ENCODE peak calls at places on chromosomes 13 and 19, in ten cellular contexts. X is tibial nerve, K is fibroblast of lung, C is aorta, U is PC-3, A is heart right ventricle, B is ascending aorta, Y is A549, E is neuronal stem cell, P is uterus. S is an unnamed sample.

GRCh38 chr13:109684836-109685602 is 101.4 kb downstream of the IRS2 start:
- DNase-seq in X (no peak), K (peak), C (no peak), U (peak), A (peak), B (no peak), Y (no peak), E (no peak), P (no peak), S (no peak)

GRCh38 chr19:55014714-55015113 is 23.4 kb downstream of the GP6 start:
- DNase-seq in X (no peak), K (no peak), C (no peak), U (peak), A (peak), B (no peak), Y (no peak), E (no peak), P (no peak), S (no peak)

GRCh38 chr19:42048992-42049391 is 21.0 kb downstream of the GRIK5 start:
- DNase-seq in X (no peak), K (no peak), C (no peak), U (peak), A (no peak), B (no peak), Y (no peak), E (no peak), P (no peak), S (no peak)

GRCh38 chr19:52923782-52924593 is 760 bp upstream of the ZNF888 start:
- DNase-seq in X (no peak), K (peak), C (peak), U (peak), A (peak), B (peak), Y (no peak), E (no peak), P (peak), S (no peak)

GRCh38 chr19:2097330-2098327 is 914 bp downstream of the IZUMO4 start:
- DNase-seq in X (no peak), K (no peak), C (peak), U (no peak), A (no peak), B (no peak), Y (no peak), E (no peak), P (peak), S (no peak)

GRCh38 chr19:37763488-37763887 is 15.9 kb downstream of the ZNF573 start:
- DNase-seq in X (no peak), K (no peak), C (no peak), U (peak), A (no peak), B (no peak), Y (no peak), E (no peak), P (no peak), S (no peak)

GRCh38 chr13:28031220-28031903 is 42.9 kb upstream of the URAD start:
- DNase-seq in X (no peak), K (no peak), C (peak), U (no peak), A (peak), B (no peak), Y (no peak), E (no peak), P (no peak), S (no peak)

GRCh38 chr13:46578590-46578975 is 25.6 kb downstream of the LRCH1 start:
- DNase-seq in X (no peak), K (no peak), C (no peak), U (no peak), A (no peak), B (no peak), Y (no peak), E (no peak), P (no peak), S (no peak)

GRCh38 chr19:45960595-45961235 is 12.9 kb downstream of the NOVA2 start:
- DNase-seq in X (no peak), K (no peak), C (no peak), U (no peak), A (no peak), B (no peak), Y (no peak), E (no peak), P (no peak), S (no peak)

GRCh38 chr19:14561832-14562351 is 10.0 kb downstream of the NDUFB7 start:
- DNase-seq in X (no peak), K (peak), C (peak), U (no peak), A (peak), B (no peak), Y (no peak), E (no peak), P (no peak), S (no peak)

GRCh38 chr19:4849019-4849418 is 17.5 kb upstream of the TICAM1 start:
- DNase-seq in X (no peak), K (no peak), C (no peak), U (no peak), A (no peak), B (no peak), Y (no peak), E (no peak), P (no peak), S (no peak)

GRCh38 chr13:104953588-104953987 is 1581.9 kb downstream of the EFNB2 start:
- DNase-seq in X (no peak), K (peak), C (no peak), U (no peak), A (no peak), B (no peak), Y (no peak), E (no peak), P (no peak), S (no peak)

GRCh38 chr19:12139309-12139708 is 841 bp downstream of the ZNF20 start:
- DNase-seq in X (no peak), K (no peak), C (no peak), U (peak), A (no peak), B (no peak), Y (no peak), E (no peak), P (no peak), S (no peak)

DNA sequence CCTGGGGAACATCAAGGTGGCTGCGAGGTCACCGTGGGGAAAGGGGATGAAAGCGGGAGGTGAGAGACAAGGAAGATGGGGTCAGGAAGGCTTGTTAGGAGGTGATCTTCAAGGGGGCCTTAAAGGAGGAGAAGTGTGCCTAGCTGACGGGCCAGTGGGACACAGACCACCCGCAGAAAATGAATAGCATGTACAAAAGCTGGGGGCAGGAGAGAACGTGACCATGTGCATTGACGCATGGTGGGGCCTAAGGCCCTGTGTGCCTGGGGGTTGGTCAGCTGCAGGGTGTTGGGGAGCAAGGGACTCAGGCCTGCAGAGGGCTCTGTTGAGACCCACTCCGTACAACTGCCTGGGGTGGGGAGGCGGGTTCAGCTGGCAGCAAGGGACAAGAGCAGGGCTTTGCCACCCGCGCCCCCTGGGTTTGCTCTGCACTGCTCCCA is 5.9 kb downstream of the RAB8A start:
- DNase-seq in X (no peak), K (no peak), C (no peak), U (no peak), A (no peak), B (no peak), Y (no peak), E (no peak), P (no peak), S (no peak)
- H3K27ac ChIP-seq in X (no peak), K (no peak), C (no peak), U (no peak), A (no peak), B (no peak), Y (no peak), E (no peak), P (no peak), S (no peak)

DNA sequence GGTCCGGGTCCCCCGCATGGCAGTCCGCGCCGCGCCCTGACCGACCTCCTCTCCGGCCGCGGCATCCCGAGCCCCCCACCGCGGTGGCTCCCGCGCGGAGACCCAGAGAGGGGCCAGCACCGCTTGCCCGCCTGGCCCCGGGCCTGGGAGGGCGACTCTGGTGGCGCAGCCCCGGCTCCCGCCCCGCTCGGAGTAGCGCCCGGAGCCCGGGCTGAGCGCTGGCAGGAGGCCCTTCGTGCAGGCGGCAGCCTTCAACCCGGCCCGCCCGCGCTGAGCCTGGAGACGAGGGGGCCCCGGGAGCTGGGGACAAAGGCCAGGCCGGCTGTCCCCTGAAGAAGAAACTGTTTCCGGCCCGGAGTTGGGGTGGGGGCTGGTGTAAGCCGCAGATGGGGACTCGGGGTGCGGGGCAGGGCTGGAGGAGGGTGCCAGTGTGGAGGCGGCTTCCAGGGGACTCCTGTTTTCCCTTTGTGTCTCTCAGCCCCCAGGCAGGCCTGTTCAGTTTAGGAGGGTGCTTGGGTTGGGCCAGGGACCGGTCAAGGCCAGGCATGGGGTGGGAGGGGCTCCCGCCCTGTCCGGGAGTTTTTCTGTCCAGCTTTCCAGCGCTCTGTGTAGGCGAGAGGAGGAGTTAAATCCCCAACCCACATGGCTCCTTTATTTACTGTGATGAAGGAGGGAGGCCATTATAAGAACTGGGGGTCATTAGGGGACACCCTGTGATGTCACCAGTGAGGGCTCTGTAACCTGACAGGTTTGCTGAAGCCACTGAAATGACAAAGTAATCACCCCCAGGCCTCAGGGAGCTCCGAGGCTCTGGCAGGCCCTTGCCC is 967 bp downstream of the LRP3 start:
- DNase-seq in X (no peak), K (peak), C (peak), U (peak), A (no peak), B (no peak), Y (peak), E (no peak), P (peak), S (no peak)
- H3K27ac ChIP-seq in X (peak), K (no peak), C (no peak), U (no peak), A (peak), B (peak), Y (peak), E (no peak), P (peak), S (no peak)

DNA sequence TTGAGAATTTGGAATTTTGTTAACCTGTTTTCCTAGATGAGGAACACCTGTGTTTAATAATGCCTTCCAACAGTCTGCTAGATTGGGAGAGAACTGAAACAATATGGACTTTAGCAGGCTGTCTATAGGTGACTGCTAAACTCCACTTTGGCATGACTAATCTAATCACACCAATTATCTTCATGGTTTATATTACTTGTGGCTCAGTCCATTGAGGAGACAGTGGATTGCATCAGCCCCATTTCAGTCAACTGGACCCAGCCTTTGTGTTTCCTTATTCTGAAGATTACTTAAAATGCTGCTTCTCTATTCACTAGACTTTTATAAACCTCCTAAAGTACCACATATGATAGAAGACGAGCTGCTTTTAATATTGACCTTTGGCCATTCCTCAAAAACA is 295.6 kb downstream of the NDFIP2 start:
- DNase-seq in X (no peak), K (peak), C (no peak), U (peak), A (no peak), B (no peak), Y (no peak), E (no peak), P (no peak), S (no peak)
- H3K27ac ChIP-seq in X (no peak), K (no peak), C (no peak), U (peak), A (no peak), B (no peak), Y (peak), E (no peak), P (no peak), S (no peak)

GRCh38 chr19:44069415-44069814 is 2.5 kb upstream of the ZNF284 start:
- DNase-seq in X (no peak), K (no peak), C (no peak), U (no peak), A (no peak), B (no peak), Y (no peak), E (no peak), P (no peak), S (no peak)

GRCh38 chr19:44076325-44076724 is 4.4 kb downstream of the ZNF284 start:
- DNase-seq in X (no peak), K (no peak), C (no peak), U (no peak), A (no peak), B (no peak), Y (no peak), E (no peak), P (no peak), S (no peak)

GRCh38 chr19:44071824-44072542 is at the start of gene ZNF284:
- DNase-seq in X (peak), K (peak), C (peak), U (peak), A (peak), B (peak), Y (peak), E (peak), P (peak), S (peak)

DNA sequence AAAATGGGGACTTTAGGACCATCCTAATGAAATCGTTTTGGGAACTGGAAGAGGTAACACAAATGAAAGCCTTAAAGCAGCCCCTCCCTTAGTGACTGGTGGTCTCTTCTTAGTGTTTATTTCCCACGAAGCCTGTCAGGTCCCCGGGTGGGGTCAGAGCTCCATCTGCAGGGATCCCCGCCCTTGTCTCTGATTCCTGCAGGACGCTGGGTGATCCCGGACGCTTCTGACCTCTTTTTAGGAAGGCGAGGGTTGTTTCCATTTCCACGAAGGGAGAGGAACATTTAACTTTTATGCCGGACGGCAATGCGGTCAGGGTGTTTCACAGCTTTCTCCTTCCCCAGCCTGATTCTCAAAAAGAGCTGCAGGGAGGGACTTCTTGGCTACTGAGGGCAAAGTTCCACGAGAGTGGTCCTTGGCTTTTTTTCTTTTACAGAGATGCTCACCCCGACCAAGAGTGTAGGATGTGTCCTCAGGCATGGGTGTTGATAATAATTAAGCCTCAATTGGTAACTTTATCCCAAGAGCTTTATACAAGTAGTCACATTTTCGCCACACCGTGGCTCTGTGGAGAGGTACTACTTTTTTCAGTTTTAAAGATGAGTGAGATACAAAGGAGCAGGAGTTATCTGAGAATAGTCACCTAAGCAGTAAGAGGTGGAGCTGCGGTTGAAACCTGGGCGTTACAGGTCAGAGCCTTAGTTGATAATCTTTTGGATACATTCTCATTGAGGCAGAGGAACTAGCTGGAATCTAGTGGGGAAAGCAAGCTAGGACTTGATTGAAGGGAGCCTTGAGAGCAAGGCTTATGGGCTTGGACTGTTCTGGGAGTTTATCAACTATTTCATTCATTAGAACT is 813 bp downstream of the ZNF284 start:
- DNase-seq in X (no peak), K (no peak), C (no peak), U (peak), A (no peak), B (no peak), Y (no peak), E (no peak), P (no peak), S (no peak)
- H3K27ac ChIP-seq in X (no peak), K (peak), C (no peak), U (no peak), A (peak), B (no peak), Y (peak), E (no peak), P (peak), S (no peak)

DNA sequence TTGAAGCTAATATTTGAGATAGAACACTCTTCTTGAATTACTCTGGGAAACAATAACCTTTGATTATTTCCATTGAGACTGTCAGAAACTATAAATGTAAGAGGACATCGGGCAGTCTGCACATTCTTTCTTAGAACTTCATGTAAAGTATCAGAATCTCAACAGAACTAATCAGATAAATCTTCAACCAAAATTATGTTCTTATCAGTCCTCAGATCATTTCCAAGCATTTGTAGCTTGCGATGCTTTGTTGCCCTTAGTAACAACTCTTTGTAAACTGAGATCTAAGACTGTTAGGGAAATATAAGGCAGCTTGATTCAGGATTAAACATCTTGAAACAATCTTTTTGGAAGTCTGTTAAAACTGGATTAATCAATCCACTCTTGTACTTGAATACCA is 70.3 kb downstream of the FNDC3A start:
- DNase-seq in X (no peak), K (peak), C (no peak), U (no peak), A (no peak), B (no peak), Y (no peak), E (no peak), P (no peak), S (no peak)
- H3K27ac ChIP-seq in X (no peak), K (no peak), C (no peak), U (no peak), A (no peak), B (no peak), Y (no peak), E (no peak), P (no peak), S (no peak)

GRCh38 chr19:576768-577438 is 4.5 kb downstream of the BSG start:
- DNase-seq in X (no peak), K (no peak), C (no peak), U (no peak), A (no peak), B (no peak), Y (no peak), E (no peak), P (no peak), S (no peak)
- H3K27ac ChIP-seq in X (no peak), K (no peak), C (no peak), U (peak), A (peak), B (no peak), Y (no peak), E (peak), P (no peak), S (no peak)

GRCh38 chr13:78680064-78680463 is 21.1 kb upstream of the OBI1 start:
- DNase-seq in X (no peak), K (no peak), C (no peak), U (no peak), A (no peak), B (no peak), Y (no peak), E (no peak), P (no peak), S (no peak)
- H3K27ac ChIP-seq in X (no peak), K (no peak), C (no peak), U (no peak), A (no peak), B (no peak), Y (no peak), E (no peak), P (no peak), S (no peak)

DNA sequence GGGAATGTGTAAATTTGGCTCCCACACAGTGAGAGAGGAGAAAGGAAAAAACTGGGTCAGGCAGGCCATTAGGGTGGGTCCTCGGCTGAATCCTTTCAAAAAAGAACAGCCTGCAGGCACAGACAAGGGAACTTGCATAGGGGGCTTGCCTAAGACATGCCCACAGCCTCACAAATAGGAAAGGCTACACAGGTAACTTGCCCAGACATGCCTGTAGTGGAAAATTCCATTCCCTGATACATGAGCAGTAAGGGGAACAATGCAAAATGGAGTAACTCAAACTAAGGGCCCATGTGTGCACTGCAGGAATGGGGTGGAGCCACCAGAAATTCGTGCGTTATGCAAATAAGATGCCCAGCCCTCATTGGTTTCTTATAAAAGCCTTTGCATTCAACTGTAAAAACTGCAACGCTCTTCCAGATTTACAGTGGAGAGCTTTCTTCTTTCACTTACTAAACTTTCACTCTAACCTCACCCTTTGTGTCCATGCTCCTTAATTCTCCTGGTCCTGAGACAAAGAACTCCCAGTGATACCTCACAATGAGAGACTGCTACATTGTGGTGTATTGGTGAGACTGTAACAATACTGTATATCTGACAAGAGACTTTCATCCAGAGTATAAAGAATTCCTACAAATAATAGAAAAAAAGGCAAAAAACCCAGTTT is 59.5 kb upstream of the SLITRK1 start:
- DNase-seq in X (no peak), K (no peak), C (no peak), U (no peak), A (no peak), B (no peak), Y (peak), E (peak), P (no peak), S (no peak)
- H3K27ac ChIP-seq in X (no peak), K (no peak), C (no peak), U (no peak), A (no peak), B (no peak), Y (no peak), E (peak), P (no peak), S (no peak)

GRCh38 chr19:3420909-3421619 is 54.7 kb downstream of the NFIC start:
- DNase-seq in X (no peak), K (no peak), C (no peak), U (no peak), A (no peak), B (no peak), Y (no peak), E (no peak), P (no peak), S (no peak)
- H3K27ac ChIP-seq in X (no peak), K (no peak), C (no peak), U (no peak), A (no peak), B (peak), Y (no peak), E (no peak), P (no peak), S (no peak)

S was measured in AG04450.